ENCODE peak calls at places on chromosomes 4 and X, in six cellular contexts. I is WERI-Rb-1, K is GM06990, X is suprapubic skin, S is psoas muscle, B is transverse colon. M is an unnamed sample.

GRCh38 chrX:44784241-44784640 is 59.6 kb upstream of the DUSP21 start:
- DNase-seq in I (no peak), K (no peak), X (no peak), S (no peak), B (no peak), M (no peak)

GRCh38 chr4:47349323-47349722 is 114.2 kb downstream of the COMMD8 start:
- DNase-seq in I (no peak), K (no peak), X (no peak), S (no peak), B (no peak), M (no peak)

GRCh38 chr4:123750044-123750443 is 353.4 kb downstream of the SPRY1 start:
- DNase-seq in I (peak; percentile 87), K (no peak), X (no peak), S (no peak), B (no peak), M (no peak)

GRCh38 chrX:20139966-20140365 is 1.7 kb downstream of the EIF1AX start:
- DNase-seq in I (no peak), K (no peak), X (no peak), S (no peak), B (no peak), M (no peak)

GRCh38 chr4:107838138-107838618 is 13.4 kb downstream of the SGMS2 start:
- DNase-seq in I (no peak), K (no peak), X (no peak), S (no peak), B (no peak), M (no peak)

GRCh38 chr4:176334066-176334465 is 14.3 kb downstream of the SPCS3 start:
- DNase-seq in I (no peak), K (no peak), X (no peak), S (no peak), B (no peak), M (no peak)

GRCh38 chr4:83075271-83075670 is 39.3 kb downstream of the PLAC8 start:
- DNase-seq in I (no peak), K (no peak), X (no peak), S (no peak), B (no peak), M (no peak)

GRCh38 chr4:108135549-108136209 is 33.1 kb downstream of the LEF1 start:
- DNase-seq in I (peak; percentile 40), K (no peak), X (no peak), S (no peak), B (no peak), M (no peak)

GRCh38 chr4:77040265-77040664 is 35.5 kb downstream of the CCNI start:
- DNase-seq in I (no peak), K (no peak), X (no peak), S (no peak), B (no peak), M (no peak)

GRCh38 chr4:39559641-39560040 is 32.4 kb upstream of the UGDH start:
- DNase-seq in I (no peak), K (no peak), X (no peak), S (no peak), B (peak; percentile 54), M (no peak)

GRCh38 chrX:27236681-27237080 is 226.5 kb downstream of the PPP4R3C start:
- DNase-seq in I (no peak), K (no peak), X (no peak), S (no peak), B (no peak), M (no peak)

GRCh38 chr4:1628892-1629703 is 55.0 kb downstream of the FAM53A start:
- DNase-seq in I (peak; percentile 77), K (peak; percentile 35), X (peak; percentile 87), S (peak; percentile 84), B (peak; percentile 65), M (no peak)

GRCh38 chrX:69616520-69617203 is 749 bp downstream of the EDA start:
- DNase-seq in I (peak; percentile 13), K (peak; percentile 1), X (no peak), S (peak; percentile 53), B (peak; percentile 18), M (no peak)

GRCh38 chr4:47862297-47862696 is 24.4 kb upstream of the CORIN start:
- DNase-seq in I (no peak), K (no peak), X (no peak), S (no peak), B (no peak), M (no peak)

GRCh38 chr4:74659576-74660411 is 134.5 kb downstream of the BTC start:
- DNase-seq in I (no peak), K (no peak), X (no peak), S (no peak), B (peak; percentile 17), M (no peak)

GRCh38 chrX:866441-866990 is 235.9 kb downstream of the SHOX start:
- DNase-seq in I (no peak), K (no peak), X (no peak), S (no peak), B (no peak), M (no peak)

GRCh38 chr4:20493761-20494353 is 206.4 kb upstream of the PACRGL start:
- DNase-seq in I (no peak), K (no peak), X (no peak), S (no peak), B (no peak), M (no peak)

GRCh38 chr4:73315091-73315490 is 56.5 kb upstream of the ANKRD17 start:
- DNase-seq in I (no peak), K (no peak), X (no peak), S (no peak), B (no peak), M (no peak)

DNA sequence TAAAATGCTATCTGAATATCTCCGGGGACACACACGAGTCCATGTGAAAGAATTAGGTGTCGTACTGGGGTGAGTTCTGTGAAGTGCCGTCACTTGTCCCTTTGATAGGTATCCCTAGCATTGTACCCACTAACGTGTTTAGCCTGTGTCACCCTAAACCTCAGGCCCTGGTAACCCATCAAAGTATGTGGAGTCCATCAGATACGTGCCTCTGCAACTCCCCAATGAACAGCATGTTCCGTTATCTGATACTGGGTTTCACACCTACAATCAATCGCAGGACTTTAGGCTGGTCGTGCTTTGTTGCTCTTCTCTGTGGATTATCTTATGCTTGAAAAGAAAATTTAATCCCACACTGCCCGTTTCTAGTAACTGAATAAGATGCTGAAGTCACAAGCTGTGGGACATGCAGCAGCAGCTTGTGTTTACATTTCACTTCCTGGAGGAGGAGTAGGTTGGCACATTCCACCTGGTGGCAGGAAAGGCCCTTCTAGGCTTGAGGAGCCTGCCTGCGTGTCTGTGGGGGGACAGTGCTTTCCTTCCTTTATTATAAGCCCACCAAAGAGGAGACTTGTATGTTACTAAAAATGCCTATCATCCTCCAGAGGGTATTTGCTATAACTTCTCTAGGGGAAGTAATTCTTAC is 127.1 kb downstream of the FNIP2 start:
- DNase-seq in I (peak; percentile 41), K (no peak), X (no peak), S (no peak), B (peak; percentile 11), M (no peak)
- TF ChIP-seq CTCF in I (peak; percentile 60), K (peak; percentile 6), X (no peak), S (no peak), B (no peak), M (no peak)

GRCh38 chrX:48968377-48968776 is 3.3 kb downstream of the KCND1 start:
- DNase-seq in I (no peak), K (no peak), X (no peak), S (no peak), B (no peak), M (no peak)

GRCh38 chrX:48972214-48973164 is 845 bp upstream of the KCND1 start:
- DNase-seq in I (peak; percentile 63), K (no peak), X (no peak), S (no peak), B (peak; percentile 42), M (no peak)

GRCh38 chrX:48971325-48972213 is at the start of gene KCND1:
- DNase-seq in I (peak; percentile 27), K (no peak), X (no peak), S (peak; percentile 52), B (peak; percentile 28), M (no peak)

GRCh38 chrX:48966796-48967579 is 4.7 kb downstream of the KCND1 start:
- DNase-seq in I (no peak), K (no peak), X (no peak), S (no peak), B (no peak), M (no peak)

GRCh38 chrX:48969471-48969870 is 2.2 kb downstream of the KCND1 start:
- DNase-seq in I (no peak), K (no peak), X (no peak), S (no peak), B (no peak), M (no peak)
- H3K4me3 ChIP-seq in I (no peak overlapping the region), K (no peak overlapping the region), X (no peak overlapping the region), S (no peak overlapping the region), B (no peak overlapping the region), M (no peak overlapping the region)

GRCh38 chrX:43166874-43167273 is 388.9 kb upstream of the PPP1R2C start:
- DNase-seq in I (no peak), K (no peak), X (no peak), S (no peak), B (no peak), M (no peak)

DNA sequence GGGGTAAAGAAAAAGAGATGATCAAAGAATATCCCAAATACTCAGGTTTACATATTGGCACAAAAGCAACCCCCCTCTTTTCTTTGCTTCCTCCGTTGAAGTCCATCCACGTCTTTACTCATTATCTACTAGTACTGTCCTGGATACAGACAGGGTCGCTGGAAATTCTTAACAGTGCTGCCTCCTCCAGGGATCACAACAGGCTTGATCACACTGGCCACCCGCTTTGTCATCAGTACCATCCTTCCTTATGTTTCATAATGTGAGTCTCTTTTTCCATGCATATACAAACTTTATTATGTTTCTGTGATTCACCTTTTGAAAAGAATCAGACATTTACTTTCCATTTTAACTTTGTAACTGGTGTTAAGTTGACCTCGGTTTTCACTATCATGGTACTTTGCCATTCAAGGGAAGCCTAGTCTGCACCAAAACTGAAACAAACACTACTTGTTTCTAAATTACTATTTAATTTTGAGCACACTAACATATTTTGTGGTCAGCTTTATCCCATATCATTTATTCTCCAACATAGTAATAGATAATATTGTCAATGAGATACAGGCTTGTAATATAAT is 387.5 kb upstream of the PPP1R2C start:
- DNase-seq in I (no peak), K (no peak), X (no peak), S (no peak), B (no peak), M (no peak)
- H3K36me3 ChIP-seq in I (no peaks in the 10 kb centered on the region), K (no peaks in the 10 kb centered on the region), X (no peaks in the 10 kb centered on the region), S (no peaks in the 10 kb centered on the region), B (no peaks in the 10 kb centered on the region), M (no peaks in the 10 kb centered on the region)

DNA sequence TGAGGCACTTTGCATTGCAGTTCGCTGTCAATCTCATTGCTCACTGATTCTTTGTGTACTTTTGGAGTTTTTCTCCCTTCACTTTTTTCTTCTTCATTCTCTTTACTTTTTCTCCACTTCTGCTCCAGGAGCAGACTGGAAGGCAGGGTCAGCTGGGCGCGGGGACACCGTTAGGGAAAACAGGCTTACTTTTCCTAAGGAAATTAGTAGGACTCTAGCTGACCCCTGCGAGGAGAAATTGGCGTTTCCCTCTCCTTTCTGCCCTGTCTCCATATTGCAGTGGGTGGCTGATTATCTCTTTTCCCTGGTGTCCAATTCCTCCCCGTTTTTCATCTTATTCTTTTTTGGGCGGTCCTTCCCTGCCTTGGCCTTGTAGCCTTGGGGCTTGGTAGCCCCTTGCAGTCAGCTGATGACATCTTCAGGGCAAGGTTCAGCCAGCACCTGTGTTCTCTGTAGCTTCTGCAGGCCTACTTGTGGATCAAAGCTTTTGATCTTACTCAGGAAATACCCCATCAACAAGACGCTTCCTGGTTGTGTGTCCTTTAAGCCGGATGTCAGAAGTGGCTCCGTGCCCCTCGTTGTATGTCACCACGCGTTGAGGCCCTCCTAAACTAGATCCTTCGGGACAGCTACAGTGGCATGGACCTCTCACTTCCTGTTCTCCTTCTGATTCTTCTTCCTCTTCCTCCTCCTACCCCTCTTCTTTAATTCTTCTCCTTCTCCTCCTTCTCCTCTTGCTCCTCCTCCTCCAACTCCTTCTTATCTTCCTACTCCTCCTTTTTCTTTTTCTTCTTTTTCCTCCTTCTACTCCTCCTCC is 36.1 kb downstream of the NBDY start:
- DNase-seq in I (no peak), K (peak; percentile 53), X (no peak), S (peak; percentile 31), B (peak; percentile 8), M (no peak)
- TF ChIP-seq CTCF in I (no peak), K (peak; percentile 22), X (no peak), S (no peak), B (no peak), M (no peak)

M was measured in thoracic aorta.